ENCODE peak calls at places on chromosomes 13 and 19, in ten cellular contexts. One of them, this sample, is unnamed.

GRCh38 chr13:51935326-51936171 is 73.8 kb downstream of the CCDC70 start:
- DNase-seq in activated naive CD4-positive, alpha-beta T cell: no peak
- DNase-seq in fibroblast of lung: peak; percentile 6
- DNase-seq in NCI-H1092 treated with DMSO at 0.1 percent for 48 hours: no peak
- DNase-seq in GM18507: no peak
- DNase-seq in NCI-H1105: no peak
- DNase-seq in NCI-H1930: no peak
- DNase-seq in HS-5: no peak
- DNase-seq in T-helper 1 cell: no peak
- DNase-seq in spleen: no peak
- DNase-seq in this sample: no peak

GRCh38 chr13:100517135-100517534 is 71.5 kb downstream of the GGACT start:
- DNase-seq in activated naive CD4-positive, alpha-beta T cell: no peak
- DNase-seq in fibroblast of lung: no peak
- DNase-seq in NCI-H1092 treated with DMSO at 0.1 percent for 48 hours: no peak
- DNase-seq in GM18507: no peak
- DNase-seq in NCI-H1105: no peak
- DNase-seq in NCI-H1930: no peak
- DNase-seq in HS-5: no peak
- DNase-seq in T-helper 1 cell: no peak
- DNase-seq in spleen: no peak
- DNase-seq in this sample: no peak

GRCh38 chr19:48656840-48657474 is 11.0 kb upstream of the CA11 start:
- DNase-seq in activated naive CD4-positive, alpha-beta T cell: no peak
- DNase-seq in fibroblast of lung: peak; percentile 93
- DNase-seq in NCI-H1092 treated with DMSO at 0.1 percent for 48 hours: no peak
- DNase-seq in GM18507: no peak
- DNase-seq in NCI-H1105: no peak
- DNase-seq in NCI-H1930: no peak
- DNase-seq in HS-5: peak; percentile 94
- DNase-seq in T-helper 1 cell: no peak
- DNase-seq in spleen: no peak
- DNase-seq in this sample: no peak

GRCh38 chr13:28401303-28402056 is 93.4 kb downstream of the FLT1 start:
- DNase-seq in activated naive CD4-positive, alpha-beta T cell: no peak
- DNase-seq in fibroblast of lung: peak; percentile 38
- DNase-seq in NCI-H1092 treated with DMSO at 0.1 percent for 48 hours: no peak
- DNase-seq in GM18507: no peak
- DNase-seq in NCI-H1105: no peak
- DNase-seq in NCI-H1930: no peak
- DNase-seq in HS-5: peak; percentile 4
- DNase-seq in T-helper 1 cell: no peak
- DNase-seq in spleen: no peak
- DNase-seq in this sample: no peak

GRCh38 chr13:40794414-40795368 is 5.3 kb downstream of the SLC25A15 start:
- DNase-seq in activated naive CD4-positive, alpha-beta T cell: no peak
- DNase-seq in fibroblast of lung: no peak
- DNase-seq in NCI-H1092 treated with DMSO at 0.1 percent for 48 hours: no peak
- DNase-seq in GM18507: no peak
- DNase-seq in NCI-H1105: no peak
- DNase-seq in NCI-H1930: no peak
- DNase-seq in HS-5: no peak
- DNase-seq in T-helper 1 cell: no peak
- DNase-seq in spleen: no peak
- DNase-seq in this sample: no peak

GRCh38 chr19:5147971-5148793 is 179.3 kb downstream of the KDM4B start:
- DNase-seq in activated naive CD4-positive, alpha-beta T cell: no peak
- DNase-seq in fibroblast of lung: peak; percentile 12
- DNase-seq in NCI-H1092 treated with DMSO at 0.1 percent for 48 hours: no peak
- DNase-seq in GM18507: no peak
- DNase-seq in NCI-H1105: no peak
- DNase-seq in NCI-H1930: no peak
- DNase-seq in HS-5: no peak
- DNase-seq in T-helper 1 cell: peak; percentile 6
- DNase-seq in spleen: peak; percentile 69
- DNase-seq in this sample: no peak

GRCh38 chr19:39469036-39469435 is 11.6 kb upstream of the TIMM50 start:
- DNase-seq in activated naive CD4-positive, alpha-beta T cell: no peak
- DNase-seq in fibroblast of lung: no peak
- DNase-seq in NCI-H1092 treated with DMSO at 0.1 percent for 48 hours: no peak
- DNase-seq in GM18507: no peak
- DNase-seq in NCI-H1105: no peak
- DNase-seq in NCI-H1930: no peak
- DNase-seq in HS-5: no peak
- DNase-seq in T-helper 1 cell: no peak
- DNase-seq in spleen: no peak
- DNase-seq in this sample: no peak

GRCh38 chr13:27171244-27171829 is at the start of gene USP12:
- DNase-seq in activated naive CD4-positive, alpha-beta T cell: no peak
- DNase-seq in fibroblast of lung: peak; percentile 24
- DNase-seq in NCI-H1092 treated with DMSO at 0.1 percent for 48 hours: peak; percentile 39
- DNase-seq in GM18507: no peak
- DNase-seq in NCI-H1105: no peak
- DNase-seq in NCI-H1930: peak; percentile 66
- DNase-seq in HS-5: no peak
- DNase-seq in T-helper 1 cell: peak; percentile 27
- DNase-seq in spleen: no peak
- DNase-seq in this sample: no peak

GRCh38 chr13:57716295-57716694 is 84.8 kb downstream of the PCDH17 start:
- DNase-seq in activated naive CD4-positive, alpha-beta T cell: no peak
- DNase-seq in fibroblast of lung: no peak
- DNase-seq in NCI-H1092 treated with DMSO at 0.1 percent for 48 hours: peak; percentile 29
- DNase-seq in GM18507: no peak
- DNase-seq in NCI-H1105: no peak
- DNase-seq in NCI-H1930: no peak
- DNase-seq in HS-5: no peak
- DNase-seq in T-helper 1 cell: no peak
- DNase-seq in spleen: no peak
- DNase-seq in this sample: no peak

GRCh38 chr13:34502621-34503020 is 439.4 kb upstream of the NBEA start:
- DNase-seq in activated naive CD4-positive, alpha-beta T cell: no peak
- DNase-seq in fibroblast of lung: no peak
- DNase-seq in NCI-H1092 treated with DMSO at 0.1 percent for 48 hours: no peak
- DNase-seq in GM18507: no peak
- DNase-seq in NCI-H1105: no peak
- DNase-seq in NCI-H1930: no peak
- DNase-seq in HS-5: no peak
- DNase-seq in T-helper 1 cell: no peak
- DNase-seq in spleen: no peak
- DNase-seq in this sample: no peak

GRCh38 chr19:33409035-33409434 is 35.5 kb downstream of the CEBPG start:
- DNase-seq in activated naive CD4-positive, alpha-beta T cell: no peak
- DNase-seq in fibroblast of lung: no peak
- DNase-seq in NCI-H1092 treated with DMSO at 0.1 percent for 48 hours: no peak
- DNase-seq in GM18507: no peak
- DNase-seq in NCI-H1105: peak; percentile 56
- DNase-seq in NCI-H1930: no peak
- DNase-seq in HS-5: no peak
- DNase-seq in T-helper 1 cell: no peak
- DNase-seq in spleen: peak; percentile 39
- DNase-seq in this sample: no peak

GRCh38 chr19:1070931-1071791 is 4.2 kb downstream of the ARHGAP45 start:
- DNase-seq in activated naive CD4-positive, alpha-beta T cell: no peak
- DNase-seq in fibroblast of lung: no peak
- DNase-seq in NCI-H1092 treated with DMSO at 0.1 percent for 48 hours: no peak
- DNase-seq in GM18507: no peak
- DNase-seq in NCI-H1105: no peak
- DNase-seq in NCI-H1930: peak; percentile 25
- DNase-seq in HS-5: no peak
- DNase-seq in T-helper 1 cell: no peak
- DNase-seq in spleen: peak; percentile 81
- DNase-seq in this sample: no peak

GRCh38 chr13:99686157-99686572 is 184.9 kb downstream of the TM9SF2 start:
- DNase-seq in activated naive CD4-positive, alpha-beta T cell: no peak
- DNase-seq in fibroblast of lung: peak; percentile 46
- DNase-seq in NCI-H1092 treated with DMSO at 0.1 percent for 48 hours: no peak
- DNase-seq in GM18507: no peak
- DNase-seq in NCI-H1105: no peak
- DNase-seq in NCI-H1930: no peak
- DNase-seq in HS-5: no peak
- DNase-seq in T-helper 1 cell: no peak
- DNase-seq in spleen: no peak
- DNase-seq in this sample: no peak

GRCh38 chr19:33125929-33126388 is 6.0 kb upstream of the WDR88 start:
- DNase-seq in activated naive CD4-positive, alpha-beta T cell: no peak
- DNase-seq in fibroblast of lung: peak; percentile 53
- DNase-seq in NCI-H1092 treated with DMSO at 0.1 percent for 48 hours: peak; percentile 29
- DNase-seq in GM18507: peak; percentile 62
- DNase-seq in NCI-H1105: peak; percentile 63
- DNase-seq in NCI-H1930: peak; percentile 33
- DNase-seq in HS-5: no peak
- DNase-seq in T-helper 1 cell: peak; percentile 32
- DNase-seq in spleen: peak; percentile 82
- DNase-seq in this sample: no peak

GRCh38 chr13:98225036-98225940 is 48.2 kb upstream of the RNF113B start:
- DNase-seq in activated naive CD4-positive, alpha-beta T cell: no peak
- DNase-seq in fibroblast of lung: no peak
- DNase-seq in NCI-H1092 treated with DMSO at 0.1 percent for 48 hours: no peak
- DNase-seq in GM18507: no peak
- DNase-seq in NCI-H1105: no peak
- DNase-seq in NCI-H1930: no peak
- DNase-seq in HS-5: no peak
- DNase-seq in T-helper 1 cell: no peak
- DNase-seq in spleen: no peak
- DNase-seq in this sample: no peak

GRCh38 chr13:98044301-98044700 is 90.8 kb downstream of the IPO5 start:
- DNase-seq in activated naive CD4-positive, alpha-beta T cell: no peak
- DNase-seq in fibroblast of lung: no peak
- DNase-seq in NCI-H1092 treated with DMSO at 0.1 percent for 48 hours: no peak
- DNase-seq in GM18507: no peak
- DNase-seq in NCI-H1105: no peak
- DNase-seq in NCI-H1930: no peak
- DNase-seq in HS-5: no peak
- DNase-seq in T-helper 1 cell: no peak
- DNase-seq in spleen: no peak
- DNase-seq in this sample: no peak

GRCh38 chr13:52016296-52016695 is 4.1 kb downstream of the ALG11 start:
- DNase-seq in activated naive CD4-positive, alpha-beta T cell: no peak
- DNase-seq in fibroblast of lung: no peak
- DNase-seq in NCI-H1092 treated with DMSO at 0.1 percent for 48 hours: no peak
- DNase-seq in GM18507: no peak
- DNase-seq in NCI-H1105: no peak
- DNase-seq in NCI-H1930: no peak
- DNase-seq in HS-5: no peak
- DNase-seq in T-helper 1 cell: no peak
- DNase-seq in spleen: no peak
- DNase-seq in this sample: no peak

GRCh38 chr19:15304140-15304705 is 28.1 kb downstream of the BRD4 start:
- DNase-seq in activated naive CD4-positive, alpha-beta T cell: no peak
- DNase-seq in fibroblast of lung: peak; percentile 49
- DNase-seq in NCI-H1092 treated with DMSO at 0.1 percent for 48 hours: no peak
- DNase-seq in GM18507: no peak
- DNase-seq in NCI-H1105: no peak
- DNase-seq in NCI-H1930: no peak
- DNase-seq in HS-5: no peak
- DNase-seq in T-helper 1 cell: no peak
- DNase-seq in spleen: no peak
- DNase-seq in this sample: no peak

GRCh38 chr13:25912961-25913360 is 138.9 kb downstream of the SHISA2 start:
- DNase-seq in activated naive CD4-positive, alpha-beta T cell: no peak
- DNase-seq in fibroblast of lung: no peak
- DNase-seq in NCI-H1092 treated with DMSO at 0.1 percent for 48 hours: no peak
- DNase-seq in GM18507: no peak
- DNase-seq in NCI-H1105: no peak
- DNase-seq in NCI-H1930: no peak
- DNase-seq in HS-5: no peak
- DNase-seq in T-helper 1 cell: no peak
- DNase-seq in spleen: no peak
- DNase-seq in this sample: no peak

GRCh38 chr19:961866-962620 is 22.1 kb upstream of the WDR18 start:
- DNase-seq in activated naive CD4-positive, alpha-beta T cell: no peak
- DNase-seq in fibroblast of lung: peak; percentile 36
- DNase-seq in NCI-H1092 treated with DMSO at 0.1 percent for 48 hours: no peak
- DNase-seq in GM18507: no peak
- DNase-seq in NCI-H1105: no peak
- DNase-seq in NCI-H1930: no peak
- DNase-seq in HS-5: no peak
- DNase-seq in T-helper 1 cell: no peak
- DNase-seq in spleen: no peak
- DNase-seq in this sample: no peak

GRCh38 chr13:28778308-28779215 is 41.6 kb upstream of the MTUS2 start:
- DNase-seq in activated naive CD4-positive, alpha-beta T cell: no peak
- DNase-seq in fibroblast of lung: no peak
- DNase-seq in NCI-H1092 treated with DMSO at 0.1 percent for 48 hours: no peak
- DNase-seq in GM18507: no peak
- DNase-seq in NCI-H1105: no peak
- DNase-seq in NCI-H1930: no peak
- DNase-seq in HS-5: no peak
- DNase-seq in T-helper 1 cell: no peak
- DNase-seq in spleen: peak; percentile 64
- DNase-seq in this sample: no peak

GRCh38 chr19:4174895-4175668 is 7.3 kb downstream of the SIRT6 start:
- DNase-seq in activated naive CD4-positive, alpha-beta T cell: no peak
- DNase-seq in fibroblast of lung: no peak
- DNase-seq in NCI-H1092 treated with DMSO at 0.1 percent for 48 hours: no peak
- DNase-seq in GM18507: no peak
- DNase-seq in NCI-H1105: no peak
- DNase-seq in NCI-H1930: no peak
- DNase-seq in HS-5: no peak
- DNase-seq in T-helper 1 cell: no peak
- DNase-seq in spleen: no peak
- DNase-seq in this sample: no peak

GRCh38 chr19:55082023-55082851 is 6.6 kb downstream of the EPS8L1 start:
- DNase-seq in activated naive CD4-positive, alpha-beta T cell: no peak
- DNase-seq in fibroblast of lung: peak; percentile 34
- DNase-seq in NCI-H1092 treated with DMSO at 0.1 percent for 48 hours: no peak
- DNase-seq in GM18507: no peak
- DNase-seq in NCI-H1105: no peak
- DNase-seq in NCI-H1930: peak; percentile 64
- DNase-seq in HS-5: no peak
- DNase-seq in T-helper 1 cell: no peak
- DNase-seq in spleen: no peak
- DNase-seq in this sample: no peak

GRCh38 chr13:50589139-50589538 is 254.4 kb downstream of the DLEU7 start:
- DNase-seq in activated naive CD4-positive, alpha-beta T cell: no peak
- DNase-seq in fibroblast of lung: peak; percentile 99
- DNase-seq in NCI-H1092 treated with DMSO at 0.1 percent for 48 hours: no peak
- DNase-seq in GM18507: no peak
- DNase-seq in NCI-H1105: no peak
- DNase-seq in NCI-H1930: no peak
- DNase-seq in HS-5: peak; percentile 36
- DNase-seq in T-helper 1 cell: no peak
- DNase-seq in spleen: no peak
- DNase-seq in this sample: no peak

GRCh38 chr19:19033426-19034203 is at the start of the genes ARMC6 and SUGP2:
- DNase-seq in activated naive CD4-positive, alpha-beta T cell: peak; percentile 94
- DNase-seq in fibroblast of lung: peak; percentile 77
- DNase-seq in NCI-H1092 treated with DMSO at 0.1 percent for 48 hours: peak; percentile 93
- DNase-seq in GM18507: peak; percentile 97
- DNase-seq in NCI-H1105: peak; percentile 82
- DNase-seq in NCI-H1930: peak; percentile 85
- DNase-seq in HS-5: peak; percentile 68
- DNase-seq in T-helper 1 cell: peak; percentile 82
- DNase-seq in spleen: peak; percentile 97
- DNase-seq in this sample: peak; percentile 61

GRCh38 chr13:50518791-50519201 is 324.7 kb downstream of the DLEU7 start:
- DNase-seq in activated naive CD4-positive, alpha-beta T cell: no peak
- DNase-seq in fibroblast of lung: peak; percentile 47
- DNase-seq in NCI-H1092 treated with DMSO at 0.1 percent for 48 hours: no peak
- DNase-seq in GM18507: no peak
- DNase-seq in NCI-H1105: no peak
- DNase-seq in NCI-H1930: no peak
- DNase-seq in HS-5: no peak
- DNase-seq in T-helper 1 cell: no peak
- DNase-seq in spleen: no peak
- DNase-seq in this sample: no peak

GRCh38 chr13:36006347-36006746 is 124.8 kb downstream of the DCLK1 start:
- DNase-seq in activated naive CD4-positive, alpha-beta T cell: no peak
- DNase-seq in fibroblast of lung: no peak
- DNase-seq in NCI-H1092 treated with DMSO at 0.1 percent for 48 hours: no peak
- DNase-seq in GM18507: no peak
- DNase-seq in NCI-H1105: peak; percentile 39
- DNase-seq in NCI-H1930: no peak
- DNase-seq in HS-5: no peak
- DNase-seq in T-helper 1 cell: no peak
- DNase-seq in spleen: no peak
- DNase-seq in this sample: no peak

GRCh38 chr19:57338798-57339378 is 12.2 kb upstream of the ZNF304 start:
- DNase-seq in activated naive CD4-positive, alpha-beta T cell: no peak
- DNase-seq in fibroblast of lung: peak; percentile 22
- DNase-seq in NCI-H1092 treated with DMSO at 0.1 percent for 48 hours: no peak
- DNase-seq in GM18507: no peak
- DNase-seq in NCI-H1105: no peak
- DNase-seq in NCI-H1930: no peak
- DNase-seq in HS-5: no peak
- DNase-seq in T-helper 1 cell: no peak
- DNase-seq in spleen: no peak
- DNase-seq in this sample: no peak